ENCODE peak calls at places on chromosomes 1 and 21, in five cellular contexts. One of them, this sample, is unnamed.

GRCh38 chr1:26844389-26844788 is 17.9 kb downstream of the ZDHHC18 start:
- DNase-seq in aorta: no peak
- DNase-seq in GM12878: no peak
- DNase-seq in H1: no peak
- DNase-seq in SK-N-SH: no peak
- DNase-seq in this sample: no peak

GRCh38 chr21:41995577-41995976 is 14.6 kb downstream of the ZBTB21 start:
- DNase-seq in aorta: no peak
- DNase-seq in GM12878: no peak
- DNase-seq in H1: no peak
- DNase-seq in SK-N-SH: no peak
- DNase-seq in this sample: no peak

GRCh38 chr1:151839457-151840409 is at the start of gene C2CD4D:
- DNase-seq in aorta: peak
- DNase-seq in GM12878: peak
- DNase-seq in H1: peak
- DNase-seq in SK-N-SH: no peak
- DNase-seq in this sample: peak

GRCh38 chr1:72485786-72486185 is 203.4 kb upstream of the NEGR1 start:
- DNase-seq in aorta: no peak
- DNase-seq in GM12878: no peak
- DNase-seq in H1: no peak
- DNase-seq in SK-N-SH: no peak
- DNase-seq in this sample: no peak

GRCh38 chr1:158654079-158654478 is 32.4 kb downstream of the SPTA1 start:
- DNase-seq in aorta: no peak
- DNase-seq in GM12878: no peak
- DNase-seq in H1: no peak
- DNase-seq in SK-N-SH: no peak
- DNase-seq in this sample: no peak

GRCh38 chr1:26378088-26378878 is 5.7 kb upstream of the ZNF683 start:
- DNase-seq in aorta: no peak
- DNase-seq in GM12878: peak
- DNase-seq in H1: no peak
- DNase-seq in SK-N-SH: no peak
- DNase-seq in this sample: peak

GRCh38 chr1:245772739-245773138 is 618.0 kb downstream of the KIF26B start:
- DNase-seq in aorta: no peak
- DNase-seq in GM12878: no peak
- DNase-seq in H1: no peak
- DNase-seq in SK-N-SH: no peak
- DNase-seq in this sample: no peak

GRCh38 chr1:75503221-75503974 is 107.5 kb downstream of the SLC44A5 start:
- DNase-seq in aorta: no peak
- DNase-seq in GM12878: no peak
- DNase-seq in H1: no peak
- DNase-seq in SK-N-SH: no peak
- DNase-seq in this sample: no peak

GRCh38 chr1:171251042-171251740 is 2.9 kb downstream of the FMO1 start:
- DNase-seq in aorta: no peak
- DNase-seq in GM12878: no peak
- DNase-seq in H1: no peak
- DNase-seq in SK-N-SH: no peak
- DNase-seq in this sample: no peak

GRCh38 chr1:180299486-180300246 is 69.6 kb downstream of the LHX4 start:
- DNase-seq in aorta: no peak
- DNase-seq in GM12878: no peak
- DNase-seq in H1: no peak
- DNase-seq in SK-N-SH: no peak
- DNase-seq in this sample: no peak

GRCh38 chr1:109500886-109501285 is 7.0 kb downstream of the CYB561D1 start:
- DNase-seq in aorta: no peak
- DNase-seq in GM12878: no peak
- DNase-seq in H1: no peak
- DNase-seq in SK-N-SH: no peak
- DNase-seq in this sample: no peak

GRCh38 chr1:18278953-18279712 is 171.5 kb downstream of the IGSF21 start:
- DNase-seq in aorta: no peak
- DNase-seq in GM12878: no peak
- DNase-seq in H1: no peak
- DNase-seq in SK-N-SH: no peak
- DNase-seq in this sample: no peak

GRCh38 chr1:229894535-229894934 is 172.5 kb upstream of the GALNT2 start:
- DNase-seq in aorta: no peak
- DNase-seq in GM12878: no peak
- DNase-seq in H1: no peak
- DNase-seq in SK-N-SH: no peak
- DNase-seq in this sample: no peak

GRCh38 chr1:51542158-51542953 is 23.3 kb upstream of the EPS15 start:
- DNase-seq in aorta: no peak
- DNase-seq in GM12878: no peak
- DNase-seq in H1: no peak
- DNase-seq in SK-N-SH: no peak
- DNase-seq in this sample: no peak

GRCh38 chr1:169124459-169124858 is 18.0 kb downstream of the ATP1B1 start:
- DNase-seq in aorta: no peak
- DNase-seq in GM12878: no peak
- DNase-seq in H1: no peak
- DNase-seq in SK-N-SH: no peak
- DNase-seq in this sample: no peak

GRCh38 chr1:33010946-33011731 is 25.5 kb downstream of the AK2 start:
- DNase-seq in aorta: no peak
- DNase-seq in GM12878: no peak
- DNase-seq in H1: no peak
- DNase-seq in SK-N-SH: no peak
- DNase-seq in this sample: no peak

GRCh38 chr1:5746611-5747427 is 245.4 kb downstream of the NPHP4 start:
- DNase-seq in aorta: peak
- DNase-seq in GM12878: no peak
- DNase-seq in H1: no peak
- DNase-seq in SK-N-SH: no peak
- DNase-seq in this sample: no peak

GRCh38 chr1:108010581-108010980 is 45.6 kb upstream of the VAV3 start:
- DNase-seq in aorta: no peak
- DNase-seq in GM12878: no peak
- DNase-seq in H1: no peak
- DNase-seq in SK-N-SH: no peak
- DNase-seq in this sample: no peak

GRCh38 chr1:7235871-7236472 is 450.7 kb downstream of the CAMTA1 start:
- DNase-seq in aorta: no peak
- DNase-seq in GM12878: no peak
- DNase-seq in H1: no peak
- DNase-seq in SK-N-SH: no peak
- DNase-seq in this sample: no peak

GRCh38 chr21:33268736-33269441 is 2.7 kb downstream of the IL10RB start:
- DNase-seq in aorta: no peak
- DNase-seq in GM12878: peak
- DNase-seq in H1: no peak
- DNase-seq in SK-N-SH: no peak
- DNase-seq in this sample: no peak

GRCh38 chr1:212002536-212002935 is 32.8 kb downstream of the INTS7 start:
- DNase-seq in aorta: no peak
- DNase-seq in GM12878: no peak
- DNase-seq in H1: no peak
- DNase-seq in SK-N-SH: no peak
- DNase-seq in this sample: no peak

GRCh38 chr1:43348809-43349593 is 9.8 kb upstream of the CDC20 start:
- DNase-seq in aorta: peak
- DNase-seq in GM12878: no peak
- DNase-seq in H1: peak
- DNase-seq in SK-N-SH: peak
- DNase-seq in this sample: peak

GRCh38 chr1:3539707-3540425 is 71.4 kb downstream of the MEGF6 start:
- DNase-seq in aorta: peak
- DNase-seq in GM12878: no peak
- DNase-seq in H1: no peak
- DNase-seq in SK-N-SH: peak
- DNase-seq in this sample: no peak

GRCh38 chr1:51564124-51564523 is 45.1 kb upstream of the EPS15 start:
- DNase-seq in aorta: no peak
- DNase-seq in GM12878: no peak
- DNase-seq in H1: no peak
- DNase-seq in SK-N-SH: no peak
- DNase-seq in this sample: no peak

GRCh38 chr1:42953182-42954180 is 5.2 kb downstream of the SLC2A1 start:
- DNase-seq in aorta: no peak
- DNase-seq in GM12878: no peak
- DNase-seq in H1: no peak
- DNase-seq in SK-N-SH: peak
- DNase-seq in this sample: no peak

GRCh38 chr1:47655521-47656300 is 217.9 kb downstream of the FOXD2 start:
- DNase-seq in aorta: peak
- DNase-seq in GM12878: no peak
- DNase-seq in H1: no peak
- DNase-seq in SK-N-SH: no peak
- DNase-seq in this sample: no peak
- H3K4me3 ChIP-seq in aorta: no peak
- H3K4me3 ChIP-seq in GM12878: no peak
- H3K4me3 ChIP-seq in H1: no peak
- H3K4me3 ChIP-seq in SK-N-SH: no peak
- H3K4me3 ChIP-seq in this sample: no peak

GRCh38 chr1:16979475-16980327 is 719 bp downstream of the MFAP2 start:
- DNase-seq in aorta: no peak
- DNase-seq in GM12878: no peak
- DNase-seq in H1: no peak
- DNase-seq in SK-N-SH: peak
- DNase-seq in this sample: no peak

GRCh38 chr1:16978589-16979474 is 1.6 kb downstream of the MFAP2 start:
- DNase-seq in aorta: peak
- DNase-seq in GM12878: no peak
- DNase-seq in H1: no peak
- DNase-seq in SK-N-SH: peak
- DNase-seq in this sample: no peak

GRCh38 chr1:16980473-16981268 is at the start of gene MFAP2:
- DNase-seq in aorta: no peak
- DNase-seq in GM12878: no peak
- DNase-seq in H1: no peak
- DNase-seq in SK-N-SH: peak
- DNase-seq in this sample: no peak

GRCh38 chr1:16983649-16984048 is 3.2 kb upstream of the MFAP2 start:
- DNase-seq in aorta: no peak
- DNase-seq in GM12878: no peak
- DNase-seq in H1: no peak
- DNase-seq in SK-N-SH: no peak
- DNase-seq in this sample: no peak

DNA sequence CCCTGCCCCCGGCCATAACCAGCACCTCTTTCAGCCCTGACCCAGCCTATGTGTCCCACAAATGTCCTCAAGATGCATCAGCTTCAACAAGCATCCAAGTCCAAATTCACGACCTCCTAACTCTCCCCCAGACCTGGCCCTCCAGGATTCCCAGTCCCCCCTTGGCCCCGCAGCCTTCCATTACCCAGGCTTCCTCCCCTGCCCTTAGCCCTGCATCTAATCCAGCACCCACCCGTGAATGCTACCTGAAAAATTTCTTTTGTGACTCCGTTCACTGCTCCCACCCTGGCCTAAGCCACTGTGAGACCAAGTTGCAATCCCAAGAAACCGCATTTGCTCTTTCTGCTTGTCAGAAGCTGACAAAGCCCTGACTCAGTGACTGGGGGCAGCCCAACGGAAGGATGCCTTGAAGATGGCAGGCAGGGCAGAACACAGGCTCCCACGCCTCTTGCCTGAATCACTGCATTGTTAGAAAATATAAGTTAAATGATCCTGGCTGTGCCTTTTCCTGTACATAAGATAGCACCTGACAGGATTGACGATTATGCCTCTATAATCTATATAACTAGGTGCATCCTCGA is 939 bp upstream of the MFAP2 start:
- DNase-seq in aorta: no peak
- DNase-seq in GM12878: no peak
- DNase-seq in H1: no peak
- DNase-seq in SK-N-SH: no peak
- DNase-seq in this sample: no peak
- H3K4me3 ChIP-seq in aorta: no peak
- H3K4me3 ChIP-seq in GM12878: no peak
- H3K4me3 ChIP-seq in H1: no peak
- H3K4me3 ChIP-seq in SK-N-SH: no peak
- H3K4me3 ChIP-seq in this sample: no peak

DNA sequence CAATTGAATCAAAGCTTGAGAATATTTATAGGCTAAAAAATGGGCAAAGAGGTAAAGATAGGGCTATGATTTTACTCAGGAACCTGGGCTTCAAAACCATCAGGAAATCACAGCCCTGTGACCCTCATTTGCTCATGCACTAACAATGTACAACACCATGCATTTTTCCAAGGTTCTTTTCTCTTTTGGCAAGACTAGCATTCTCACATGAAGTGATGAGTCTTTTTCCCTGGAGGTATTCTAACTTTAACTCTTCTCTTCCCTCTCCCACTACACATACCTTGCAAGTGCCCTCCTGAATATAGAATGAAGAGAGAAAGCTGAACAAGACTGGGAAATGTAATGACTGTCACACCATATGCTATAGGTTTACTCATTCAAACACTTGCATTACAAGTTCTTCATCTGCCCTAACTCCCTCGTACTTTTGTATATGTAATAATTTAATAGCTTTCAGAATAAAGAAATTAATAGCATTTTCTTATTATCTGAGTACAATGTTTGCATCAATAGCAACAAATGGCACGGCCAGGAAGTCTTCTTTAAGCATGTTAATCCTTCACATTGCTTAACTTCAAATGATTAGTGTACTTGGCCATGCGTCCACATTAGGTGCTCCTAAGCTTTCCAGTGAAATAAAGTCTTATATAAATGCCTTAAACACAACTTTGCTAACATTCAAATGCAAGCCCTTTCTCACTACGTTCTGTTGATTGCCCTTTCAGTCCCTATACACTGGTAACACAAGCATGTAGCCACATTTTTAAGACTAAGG is 1.8 kb downstream of the NIBAN1 start:
- DNase-seq in aorta: no peak
- DNase-seq in GM12878: no peak
- DNase-seq in H1: no peak
- DNase-seq in SK-N-SH: no peak
- DNase-seq in this sample: no peak
- H3K4me3 ChIP-seq in aorta: peak
- H3K4me3 ChIP-seq in GM12878: peak
- H3K4me3 ChIP-seq in H1: no peak
- H3K4me3 ChIP-seq in SK-N-SH: peak
- H3K4me3 ChIP-seq in this sample: peak

DNA sequence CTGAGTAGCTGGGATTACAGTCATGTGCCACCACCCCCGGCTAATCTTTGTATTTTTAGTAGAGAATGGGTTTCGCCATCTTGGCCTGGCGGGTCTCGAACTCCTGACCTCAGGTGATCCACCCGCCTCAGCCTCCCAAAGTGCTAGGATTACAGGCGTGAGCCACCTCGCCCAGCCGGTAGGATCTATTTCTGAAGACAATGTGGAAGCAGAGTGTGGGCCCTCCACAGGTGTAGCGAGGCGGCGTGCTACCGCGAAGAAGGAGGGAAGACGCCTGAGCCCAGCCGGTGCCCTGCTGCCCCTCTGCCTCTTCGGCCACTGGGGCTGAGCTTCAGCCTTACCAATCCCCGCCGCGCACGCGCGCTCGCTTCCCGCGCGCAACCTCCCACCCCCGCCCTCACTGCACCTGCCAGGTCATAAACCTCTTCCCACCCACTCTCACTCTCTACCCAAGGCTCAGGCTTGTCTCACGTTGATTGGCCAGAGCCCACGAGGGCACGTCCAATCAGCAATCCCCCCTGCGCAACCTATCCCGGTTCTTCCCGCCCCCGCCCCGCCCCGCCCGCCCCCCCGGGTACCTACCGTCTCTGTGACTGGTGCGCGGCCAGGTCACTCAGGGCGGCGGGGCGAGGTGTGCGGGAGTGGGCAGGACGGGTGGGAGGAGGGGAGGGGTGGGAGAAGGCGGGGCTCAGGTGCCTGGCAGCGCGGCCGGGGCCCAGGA is 409 bp upstream of the HOOK1 start:
- DNase-seq in aorta: peak
- DNase-seq in GM12878: peak
- DNase-seq in H1: peak
- DNase-seq in SK-N-SH: peak
- DNase-seq in this sample: peak
- H3K4me3 ChIP-seq in aorta: peak
- H3K4me3 ChIP-seq in GM12878: peak
- H3K4me3 ChIP-seq in H1: peak
- H3K4me3 ChIP-seq in SK-N-SH: peak
- H3K4me3 ChIP-seq in this sample: peak

This sample was measured in naive thymus-derived CD4-positive, alpha-beta T cell.